ENCODE peak calls at places on chromosome 20, in four cellular contexts. V is upper lobe of right lung, B is left lung, Y is endothelial cell. J is an unnamed sample.

GRCh38 chr20:25148181-25148981 is 47.1 kb upstream of the ENTPD6 start:
- DNase-seq in V (no peak), B (peak; percentile 59), Y (no peak), J (no peak)

GRCh38 chr20:63295422-63295821 is 2.4 kb downstream of the COL20A1 start:
- DNase-seq in V (no peak), B (no peak), Y (no peak), J (no peak)

GRCh38 chr20:31494131-31494530 is 19.0 kb downstream of the REM1 start:
- DNase-seq in V (no peak), B (no peak), Y (peak; percentile 34), J (no peak)

GRCh38 chr20:61173966-61174725 is 77.9 kb upstream of the CDH4 start:
- DNase-seq in V (no peak), B (no peak), Y (no peak), J (no peak)

GRCh38 chr20:23126281-23127061 is 40.3 kb upstream of the CD93 start:
- DNase-seq in V (peak; percentile 64), B (peak; percentile 34), Y (no peak), J (peak; percentile 65)

GRCh38 chr20:15045246-15045645 is 707.8 kb upstream of the FLRT3 start:
- DNase-seq in V (no peak), B (no peak), Y (no peak), J (no peak)

GRCh38 chr20:30484009-30484748 is 773.3 kb upstream of the DEFB115 start:
- DNase-seq in V (no peak), B (no peak), Y (no peak), J (no peak)

GRCh38 chr20:48191200-48191599 is 405.9 kb upstream of the SULF2 start:
- DNase-seq in V (no peak), B (no peak), Y (no peak), J (no peak)

GRCh38 chr20:8587810-8588209 is 455.7 kb downstream of the PLCB1 start:
- DNase-seq in V (no peak), B (no peak), Y (no peak), J (no peak)

GRCh38 chr20:43949741-43950618 is 35.3 kb downstream of the TOX2 start:
- DNase-seq in V (no peak), B (no peak), Y (no peak), J (peak; percentile 78)

GRCh38 chr20:51584116-51584515 is 41.6 kb upstream of the NFATC2 start:
- DNase-seq in V (no peak), B (no peak), Y (no peak), J (no peak)

GRCh38 chr20:17749979-17750721 is 50.4 kb downstream of the BANF2 start:
- DNase-seq in V (peak; percentile 77), B (peak; percentile 58), Y (peak; percentile 49), J (no peak)

GRCh38 chr20:43022081-43022480 is 167.6 kb downstream of the PTPRT start:
- DNase-seq in V (no peak), B (no peak), Y (no peak), J (no peak)

GRCh38 chr20:57661201-57662027 is 41.2 kb upstream of the ZBP1 start:
- DNase-seq in V (peak; percentile 58), B (peak; percentile 29), Y (no peak), J (peak; percentile 22)

GRCh38 chr20:41086402-41087324 is 50.7 kb upstream of the PLCG1 start:
- DNase-seq in V (no peak), B (no peak), Y (no peak), J (no peak)

GRCh38 chr20:62241501-62241900 is 3.2 kb downstream of the OSBPL2 start:
- DNase-seq in V (no peak), B (no peak), Y (no peak), J (no peak)

GRCh38 chr20:62698231-62698630 is 10.4 kb upstream of the NTSR1 start:
- DNase-seq in V (no peak), B (no peak), Y (no peak), J (no peak)

GRCh38 chr20:38617011-38617829 is 15.6 kb downstream of the ARHGAP40 start:
- DNase-seq in V (no peak), B (no peak), Y (no peak), J (no peak)

GRCh38 chr20:59017493-59018231 is 1.6 kb upstream of the TUBB1 start:
- DNase-seq in V (peak; percentile 46), B (no peak), Y (no peak), J (no peak)

GRCh38 chr20:62303327-62304226 is 780 bp downstream of the ADRM1 start:
- DNase-seq in V (peak; percentile 76), B (no peak), Y (no peak), J (no peak)

GRCh38 chr20:59402697-59403096 is 102.3 kb downstream of the EDN3 start:
- DNase-seq in V (no peak), B (no peak), Y (no peak), J (no peak)

GRCh38 chr20:54723723-54724122 is 248.3 kb downstream of the DOK5 start:
- DNase-seq in V (no peak), B (no peak), Y (no peak), J (no peak)

GRCh38 chr20:54727490-54727889 is 252.1 kb downstream of the DOK5 start:
- DNase-seq in V (no peak), B (no peak), Y (no peak), J (no peak)

DNA sequence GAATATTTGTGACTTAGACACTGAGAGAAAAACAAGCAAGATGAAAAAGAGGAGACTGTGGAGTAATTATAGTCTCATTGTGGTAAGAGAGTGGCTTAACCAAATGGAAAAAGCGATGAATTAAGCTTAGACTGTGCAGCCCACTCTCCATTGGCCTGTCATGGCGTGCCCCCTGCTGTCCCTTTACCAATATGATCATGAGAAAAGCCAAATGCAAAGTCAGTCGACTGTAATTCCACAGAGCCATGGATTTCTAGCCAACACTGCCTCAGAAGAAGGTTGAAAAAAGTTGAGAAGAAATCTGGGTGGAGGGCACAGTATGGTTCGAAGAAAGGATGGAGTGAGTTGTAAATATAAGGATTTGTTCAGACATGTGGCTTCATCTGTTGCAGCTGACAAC is 251.3 kb downstream of the DOK5 start:
- DNase-seq in V (no peak), B (no peak), Y (no peak), J (no peak)
- TF ChIP-seq CTCF in V (no peak), B (no peak), Y (no peak), J (no peak)

GRCh38 chr20:1636621-1637020 is 16.8 kb upstream of the SIRPB1 start:
- DNase-seq in V (no peak), B (no peak), Y (no peak), J (no peak)

GRCh38 chr20:1635291-1635979 is 15.6 kb upstream of the SIRPB1 start:
- DNase-seq in V (no peak), B (no peak), Y (no peak), J (no peak)

GRCh38 chr20:1633535-1633934 is 13.7 kb upstream of the SIRPB1 start:
- DNase-seq in V (no peak), B (no peak), Y (no peak), J (no peak)

GRCh38 chr20:1637755-1638154 is 17.9 kb upstream of the SIRPB1 start:
- DNase-seq in V (no peak), B (no peak), Y (no peak), J (no peak)

DNA sequence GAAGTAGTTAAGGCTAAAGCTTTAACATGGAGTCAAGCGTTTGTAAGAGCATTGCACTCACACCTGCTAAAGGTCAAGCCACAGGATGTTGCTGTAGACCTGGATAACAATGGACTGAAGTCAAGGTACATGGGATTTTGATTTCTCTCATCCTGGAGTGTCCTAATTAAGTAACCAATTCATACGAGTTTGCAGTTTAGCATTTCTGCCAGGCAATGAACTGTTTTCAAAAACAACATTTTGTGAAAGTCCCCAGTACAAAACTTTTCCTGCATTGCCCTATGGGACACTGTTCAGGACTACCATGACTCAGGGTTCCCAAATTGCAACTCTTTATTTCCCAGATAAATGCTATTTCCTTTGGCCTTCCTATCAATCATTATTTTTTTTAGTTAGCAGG is 17.4 kb upstream of the SIRPB1 start:
- DNase-seq in V (no peak), B (no peak), Y (no peak), J (no peak)
- TF ChIP-seq CTCF in V (no peak), B (no peak), Y (no peak), J (no peak)

GRCh38 chr20:10828221-10828620 is 154.4 kb upstream of the JAG1 start:
- DNase-seq in V (no peak), B (no peak), Y (no peak), J (no peak)

GRCh38 chr20:10823585-10823984 is 149.8 kb upstream of the JAG1 start:
- DNase-seq in V (no peak), B (no peak), Y (no peak), J (no peak)
- TF ChIP-seq CTCF in V (no peak), B (no peak), Y (no peak), J (no peak)

GRCh38 chr20:3175270-3175669 is 1.9 kb upstream of the LZTS3 start:
- DNase-seq in V (no peak), B (no peak), Y (no peak), J (no peak)

GRCh38 chr20:3174442-3175263 is 1.3 kb upstream of the LZTS3 start:
- DNase-seq in V (no peak), B (no peak), Y (no peak), J (no peak)

GRCh38 chr20:3172933-3173581 is at the start of gene LZTS3:
- DNase-seq in V (peak; percentile 88), B (peak; percentile 72), Y (peak; percentile 56), J (peak; percentile 63)

GRCh38 chr20:3172126-3172932 is 1.0 kb downstream of the LZTS3 start:
- DNase-seq in V (no peak), B (no peak), Y (no peak), J (no peak)

GRCh38 chr20:3173582-3174441 is 463 bp upstream of the LZTS3 start:
- DNase-seq in V (peak; percentile 96), B (peak; percentile 91), Y (peak; percentile 97), J (peak; percentile 69)
- TF ChIP-seq CTCF in V (peak; percentile 29), B (peak; percentile 25), Y (no peak), J (peak; percentile 42)

GRCh38 chr20:288956-289692 is 1.4 kb downstream of the C20orf96 start:
- DNase-seq in V (no peak), B (no peak), Y (no peak), J (no peak)

GRCh38 chr20:286508-286907 is 4.0 kb downstream of the C20orf96 start:
- DNase-seq in V (no peak), B (no peak), Y (no peak), J (no peak)

GRCh38 chr20:289693-290080 is 863 bp downstream of the C20orf96 start:
- DNase-seq in V (no peak), B (no peak), Y (no peak), J (no peak)

GRCh38 chr20:294602-295001 is 2.8 kb upstream of the ZCCHC3 start:
- DNase-seq in V (no peak), B (no peak), Y (no peak), J (no peak)

DNA sequence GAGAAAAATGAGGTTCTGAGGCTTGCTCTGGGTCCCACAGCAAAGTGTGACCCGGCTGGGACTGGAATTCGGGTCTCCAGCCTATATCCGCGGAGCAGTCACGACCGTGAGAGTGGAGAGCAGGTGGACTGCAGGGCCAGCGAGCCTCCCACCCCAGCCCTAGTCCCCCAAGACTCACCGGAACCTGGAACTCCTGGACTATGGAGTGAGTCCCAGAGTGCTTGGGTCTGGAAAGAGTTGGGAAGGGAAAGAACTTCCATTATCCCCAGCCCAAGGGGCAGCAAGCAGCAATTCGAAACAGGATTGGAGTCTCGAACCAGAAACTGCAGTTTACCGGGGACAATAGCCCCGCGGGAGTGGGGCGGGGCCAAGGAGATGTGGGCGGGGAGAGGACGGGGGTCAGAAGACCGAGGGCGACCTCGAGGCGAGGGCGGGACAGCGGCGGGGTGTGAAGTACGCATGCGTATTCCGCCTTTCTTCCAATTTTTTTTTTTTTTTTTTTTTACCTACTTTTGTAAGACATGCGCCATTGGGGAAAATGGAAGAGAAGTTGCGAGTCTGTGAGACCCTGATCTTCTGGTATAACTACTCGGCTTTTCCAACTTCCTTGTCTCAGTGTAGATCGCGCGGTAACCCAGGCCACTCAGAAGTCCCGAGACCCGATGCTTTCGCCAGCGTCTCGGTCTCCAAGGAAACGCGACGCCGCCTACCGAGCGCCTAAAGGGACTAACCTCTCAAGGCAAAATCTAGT is at the start of gene C20orf96:
- DNase-seq in V (peak; percentile 98), B (peak; percentile 94), Y (peak; percentile 91), J (peak; percentile 91)
- TF ChIP-seq CTCF in V (peak; percentile 51), B (peak; percentile 42), Y (peak; percentile 15), J (no peak)

GRCh38 chr20:37244572-37244957 is 17.0 kb downstream of the GHRH start:
- DNase-seq in V (no peak), B (no peak), Y (no peak), J (no peak)
- TF ChIP-seq CTCF in V (no peak), B (no peak), Y (no peak), J (no peak)